ENCODE peak calls at places on chromosomes 4 and X, in nine cellular contexts. K is astrocyte, I is transverse colon, P is colonic mucosa, G is ovary, Y is GM23248, E is OCI-LY7, C is breast epithelium, J is left lung. L is an unnamed sample. For H3K9me3, the result is how much of the 10 kb centered on the place peaks cover.

GRCh38 chrX:39734174-39734776 is 363.5 kb downstream of the BCOR start:
- DNase-seq in J (no peak), P (no peak), C (no peak), I (no peak), G (no peak), K (no peak), E (no peak), Y (no peak), L (no peak)

GRCh38 chr4:185654311-185654710 is 119.0 kb upstream of the PDLIM3 start:
- DNase-seq in J (no peak), Y (no peak), I (no peak), K (no peak), E (no peak), P (no peak), G (no peak), C (no peak), L (no peak)

GRCh38 chrX:111168314-111168713 is 72.3 kb downstream of the PAK3 start:
- DNase-seq in J (no peak), Y (peak), E (no peak), K (no peak), C (no peak), G (no peak), P (no peak), I (no peak), L (no peak)

GRCh38 chr4:139223682-139224317 is 46.8 kb upstream of the ELF2 start:
- DNase-seq in K (peak), I (no peak), Y (peak), C (no peak), E (no peak), P (no peak), J (no peak), G (no peak), L (no peak)

GRCh38 chrX:21926527-21927278 is 13.8 kb upstream of the SMS start:
- DNase-seq in C (no peak), I (no peak), Y (peak), K (peak), J (no peak), P (no peak), E (no peak), G (no peak), L (no peak)

GRCh38 chrX:130896026-130896425 is 7.0 kb downstream of the ENOX2 start:
- DNase-seq in Y (peak), C (no peak), K (no peak), P (no peak), I (no peak), G (no peak), J (no peak), E (no peak), L (no peak)

GRCh38 chr4:84792366-84793301 is 173.9 kb downstream of the WDFY3 start:
- DNase-seq in I (no peak), P (no peak), Y (peak), G (no peak), E (no peak), K (no peak), C (no peak), J (no peak), L (no peak)

GRCh38 chr4:24209131-24209530 is 319.3 kb upstream of the PPARGC1A start:
- DNase-seq in Y (no peak), E (no peak), P (no peak), J (no peak), G (no peak), K (no peak), I (no peak), C (no peak), L (no peak)

GRCh38 chr4:178412455-178412854 is 970.2 kb upstream of the AGA start:
- DNase-seq in P (no peak), K (no peak), J (no peak), E (no peak), G (no peak), Y (no peak), I (no peak), C (no peak), L (no peak)

GRCh38 chrX:48917139-48917980 is 1.5 kb downstream of the PIM2 start:
- DNase-seq in P (peak), J (peak), E (peak), K (peak), I (peak), Y (peak), G (peak), C (peak), L (no peak)

GRCh38 chr4:147371661-147372060 is 109.2 kb upstream of the EDNRA start:
- DNase-seq in G (no peak), Y (peak), E (no peak), K (peak), I (no peak), C (no peak), P (no peak), J (no peak), L (no peak)

GRCh38 chrX:84046403-84046984 is 141.5 kb downstream of the RPS6KA6 start:
- DNase-seq in E (peak), C (no peak), P (no peak), G (no peak), I (no peak), Y (peak), J (no peak), K (no peak), L (no peak)

GRCh38 chrX:56233682-56234081 is 1.5 kb downstream of the KLF8 start:
- DNase-seq in G (peak), Y (peak), K (peak), E (no peak), J (peak), P (peak), I (peak), C (peak), L (no peak)

GRCh38 chr4:42965326-42965725 is 72.8 kb downstream of the GRXCR1 start:
- DNase-seq in G (no peak), P (no peak), K (no peak), Y (no peak), C (no peak), E (peak), I (no peak), J (no peak), L (no peak)

GRCh38 chr4:113293673-113294072 is 244.2 kb downstream of the ANK2 start:
- DNase-seq in P (no peak), Y (peak), G (no peak), I (no peak), E (no peak), K (no peak), J (no peak), C (no peak), L (no peak)

GRCh38 chr4:4443821-4444220 is 56.9 kb downstream of the NSG1 start:
- DNase-seq in I (no peak), C (no peak), G (no peak), K (peak), E (no peak), P (no peak), J (no peak), Y (peak), L (no peak)

GRCh38 chr4:54315561-54315960 is 86.5 kb downstream of the PDGFRA start:
- DNase-seq in C (no peak), G (no peak), E (peak), K (no peak), P (no peak), J (no peak), Y (no peak), I (no peak), L (no peak)

GRCh38 chr4:110636677-110637407 is 14.0 kb upstream of the PITX2 start:
- DNase-seq in Y (peak), C (no peak), G (no peak), P (no peak), J (no peak), E (no peak), K (peak), I (peak), L (no peak)

GRCh38 chr4:156733582-156733981 is 238.0 kb downstream of the PDGFC start:
- DNase-seq in I (no peak), J (no peak), G (no peak), Y (no peak), C (no peak), P (no peak), K (no peak), E (no peak), L (no peak)

GRCh38 chr4:156734965-156735895 is 236.4 kb downstream of the PDGFC start:
- DNase-seq in Y (peak), E (no peak), K (peak), J (no peak), P (no peak), C (no peak), G (no peak), I (no peak), L (no peak)

GRCh38 chr4:156738756-156739155 is 232.8 kb downstream of the PDGFC start:
- DNase-seq in K (no peak), I (no peak), E (no peak), C (no peak), J (no peak), Y (no peak), P (no peak), G (no peak), L (no peak)
- H3K9me3 ChIP-seq in K (under half), I (under half), E (under half), C (under half), J (under half), Y (under half), P (under half), G (under half), L (under half)

GRCh38 chr4:18458465-18458864 is 436.9 kb upstream of the LCORL start:
- DNase-seq in Y (no peak), C (no peak), J (no peak), E (no peak), K (no peak), P (no peak), G (no peak), I (no peak), L (no peak)
- H3K9me3 ChIP-seq in Y (under half), C (under half), J (under half), E (under half), K (under half), P (under half), G (under half), I (under half), L (under half)

GRCh38 chr4:146621-147020 is 22.3 kb downstream of the ZNF718 start:
- DNase-seq in I (no peak), C (no peak), G (no peak), J (no peak), K (no peak), P (no peak), Y (no peak), E (no peak), L (no peak)

GRCh38 chr4:147233-147632 is 22.9 kb downstream of the ZNF718 start:
- DNase-seq in C (no peak), Y (no peak), J (no peak), P (no peak), E (no peak), I (no peak), K (no peak), G (no peak), L (no peak)
- H3K9me3 ChIP-seq in C (half or more), Y (under half), J (half or more), P (under half), E (half or more), I (half or more), K (under half), G (under half), L (half or more)

DNA sequence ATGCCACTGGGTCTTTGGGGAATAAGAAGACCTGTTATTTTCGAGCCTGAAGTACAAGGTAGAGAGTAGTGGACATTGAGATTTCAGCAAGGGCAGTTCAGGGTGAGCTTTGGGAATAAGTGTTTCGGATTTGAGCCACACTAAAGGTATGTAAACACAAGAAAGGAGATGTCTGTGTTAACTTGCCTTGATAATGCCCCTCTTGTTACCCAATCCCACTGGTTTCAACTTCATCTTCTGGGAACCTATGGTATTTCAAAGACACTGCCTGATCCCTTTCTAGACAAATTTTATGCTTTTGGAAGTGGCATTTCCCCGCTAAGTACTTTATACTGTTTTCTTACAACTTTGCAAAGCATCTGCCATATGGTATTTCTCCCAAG is 79.4 kb downstream of the SLC9A6 start:
- DNase-seq in G (no peak), P (no peak), I (no peak), Y (no peak), K (no peak), E (no peak), C (no peak), J (no peak), L (no peak)
- H3K9me3 ChIP-seq in G (under half), P (under half), I (under half), Y (under half), K (under half), E (under half), C (under half), J (under half), L (under half)

GRCh38 chrX:2252331-2253065 is 248.3 kb downstream of the DHRSX start:
- DNase-seq in C (no peak), J (no peak), G (no peak), I (no peak), Y (no peak), K (no peak), P (no peak), E (no peak), L (no peak)
- H3K9me3 ChIP-seq in C (under half), J (under half), G (under half), I (under half), Y (under half), K (under half), P (under half), E (under half), L (under half)

GRCh38 chr4:8741513-8742226 is 130.0 kb downstream of the HMX1 start:
- DNase-seq in P (no peak), K (no peak), C (peak), J (no peak), E (no peak), Y (no peak), G (no peak), I (no peak), L (peak)
- H3K9me3 ChIP-seq in P (under half), K (under half), C (under half), J (under half), E (under half), Y (under half), G (under half), I (under half), L (under half)

DNA sequence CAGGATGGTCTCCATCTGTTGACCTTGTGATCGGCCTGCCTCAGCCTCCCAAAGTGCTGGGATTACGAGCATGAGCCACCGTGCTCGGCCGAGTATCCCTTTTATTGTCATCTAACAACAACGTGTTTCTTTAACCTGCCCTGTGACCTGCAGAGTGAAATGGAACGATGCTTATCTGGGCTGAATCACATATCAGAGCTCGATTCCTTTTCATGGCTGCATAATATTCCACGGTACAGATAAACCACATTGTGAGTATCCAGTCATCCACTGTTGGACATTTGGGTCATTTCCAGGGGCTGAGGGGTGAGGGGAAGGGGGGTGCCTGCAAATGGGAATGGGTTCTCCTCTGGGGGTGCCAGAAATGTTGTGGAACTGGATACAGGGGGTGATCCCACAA is 260.0 kb downstream of the ASMT start:
- DNase-seq in G (no peak), C (no peak), J (no peak), I (no peak), Y (no peak), E (no peak), K (no peak), P (no peak), L (no peak)
- H3K9me3 ChIP-seq in G (under half), C (under half), J (under half), I (under half), Y (under half), E (under half), K (under half), P (under half), L (under half)